ENCODE peak calls at places on chromosomes 6 and 20, in ten cellular contexts. S, L, V, T, A, J, N, H, Q and U are unnamed samples.

GRCh38 chr6:71279321-71279720 is 9.3 kb upstream of the OGFRL1 start:
- DNase-seq in S (no peak), L (no peak), V (no peak), T (no peak), A (no peak), J (no peak), N (no peak), H (no peak), Q (no peak), U (no peak)

GRCh38 chr6:163720460-163721235 is 306.1 kb downstream of the QKI start:
- DNase-seq in S (no peak), L (no peak), V (no peak), T (no peak), A (no peak), J (no peak), N (no peak), H (no peak), Q (no peak), U (no peak)

GRCh38 chr6:73394577-73395354 is at the start of gene DDX43:
- DNase-seq in S (no peak), L (no peak), V (peak; percentile 27), T (peak; percentile 80), A (peak; percentile 69), J (peak; percentile 78), N (no peak), H (peak; percentile 64), Q (peak; percentile 87), U (peak; percentile 98)

GRCh38 chr6:159107451-159108260 is 61.5 kb upstream of the FNDC1 start:
- DNase-seq in S (no peak), L (no peak), V (peak; percentile 38), T (no peak), A (no peak), J (no peak), N (no peak), H (no peak), Q (no peak), U (no peak)

GRCh38 chr6:46011241-46012085 is 4.2 kb downstream of the CLIC5 start:
- DNase-seq in S (no peak), L (no peak), V (peak; percentile 90), T (no peak), A (no peak), J (no peak), N (peak; percentile 67), H (no peak), Q (no peak), U (no peak)

GRCh38 chr20:36493801-36494114 is 47.6 kb upstream of the MYL9 start:
- DNase-seq in S (peak; percentile 78), L (no peak), V (no peak), T (peak; percentile 79), A (peak; percentile 93), J (peak; percentile 90), N (no peak), H (peak; percentile 70), Q (no peak), U (no peak)

GRCh38 chr6:169723991-169724553 is at the start of gene PHF10:
- DNase-seq in S (no peak), L (no peak), V (peak; percentile 31), T (peak; percentile 73), A (peak; percentile 19), J (no peak), N (peak; percentile 9), H (no peak), Q (peak; percentile 73), U (no peak)

GRCh38 chr20:21353236-21353635 is 44.1 kb downstream of the NKX2-4 start:
- DNase-seq in S (peak; percentile 78), L (no peak), V (no peak), T (no peak), A (peak; percentile 76), J (no peak), N (no peak), H (no peak), Q (no peak), U (no peak)

GRCh38 chr6:37029249-37029959 is 23.9 kb downstream of the FGD2 start:
- DNase-seq in S (peak; percentile 88), L (peak; percentile 79), V (peak; percentile 51), T (peak; percentile 83), A (peak; percentile 82), J (peak; percentile 83), N (peak; percentile 81), H (peak; percentile 56), Q (peak; percentile 85), U (no peak)

GRCh38 chr20:56393133-56393472 is 658 bp downstream of the CSTF1 start:
- DNase-seq in S (no peak), L (no peak), V (peak; percentile 5), T (no peak), A (no peak), J (no peak), N (no peak), H (no peak), Q (no peak), U (no peak)

GRCh38 chr6:26172496-26172958 is 85.3 kb downstream of the HFE start:
- DNase-seq in S (peak; percentile 46), L (peak; percentile 22), V (peak; percentile 63), T (no peak), A (peak; percentile 52), J (no peak), N (peak; percentile 78), H (no peak), Q (no peak), U (no peak)

GRCh38 chr6:93819189-93819588 is 399.8 kb upstream of the EPHA7 start:
- DNase-seq in S (no peak), L (no peak), V (no peak), T (no peak), A (no peak), J (no peak), N (no peak), H (no peak), Q (no peak), U (no peak)

GRCh38 chr20:15931897-15932296 is 641.4 kb downstream of the KIF16B start:
- DNase-seq in S (no peak), L (no peak), V (no peak), T (no peak), A (no peak), J (no peak), N (no peak), H (no peak), Q (no peak), U (no peak)

GRCh38 chr20:44688053-44688625 is 27.0 kb upstream of the CCN5 start:
- DNase-seq in S (no peak), L (no peak), V (no peak), T (no peak), A (no peak), J (no peak), N (no peak), H (no peak), Q (no peak), U (no peak)

GRCh38 chr6:165707067-165707853 is 44.2 kb upstream of the PDE10A start:
- DNase-seq in S (no peak), L (peak; percentile 54), V (no peak), T (no peak), A (no peak), J (no peak), N (no peak), H (no peak), Q (no peak), U (no peak)

GRCh38 chr6:35449287-35449881 is 2.8 kb upstream of the FANCE start:
- DNase-seq in S (peak; percentile 72), L (peak; percentile 48), V (peak; percentile 75), T (no peak), A (peak; percentile 52), J (no peak), N (peak; percentile 77), H (no peak), Q (no peak), U (no peak)

GRCh38 chr20:17971571-17972013 is 2.8 kb downstream of the MGME1 start:
- DNase-seq in S (peak; percentile 57), L (peak; percentile 50), V (peak; percentile 27), T (no peak), A (peak; percentile 83), J (no peak), N (peak; percentile 31), H (no peak), Q (no peak), U (no peak)

GRCh38 chr6:7165002-7165735 is 57.4 kb downstream of the RREB1 start:
- DNase-seq in S (peak; percentile 68), L (no peak), V (no peak), T (no peak), A (peak; percentile 65), J (no peak), N (peak; percentile 65), H (no peak), Q (no peak), U (no peak)
- H3K4me1 ChIP-seq in S (peaks cover 36% of the 10 kb centered on the region), L (peaks cover 7% of the 10 kb centered on the region), V (peaks cover 41% of the 10 kb centered on the region), T (peaks cover 67% of the 10 kb centered on the region), A (peaks cover 44% of the 10 kb centered on the region), J (peaks cover 13% of the 10 kb centered on the region), N (peaks cover 51% of the 10 kb centered on the region), H (peaks cover 86% of the 10 kb centered on the region), Q (peaks cover 75% of the 10 kb centered on the region), U (peaks cover 28% of the 10 kb centered on the region)

GRCh38 chr20:10667560-10668167 is 6.1 kb downstream of the JAG1 start:
- DNase-seq in S (no peak), L (no peak), V (no peak), T (no peak), A (no peak), J (no peak), N (no peak), H (no peak), Q (no peak), U (no peak)

GRCh38 chr20:10670521-10671220 is 3.1 kb downstream of the JAG1 start:
- DNase-seq in S (peak; percentile 30), L (peak; percentile 35), V (no peak), T (no peak), A (no peak), J (no peak), N (no peak), H (no peak), Q (no peak), U (no peak)

GRCh38 chr20:10669843-10670446 is 3.9 kb downstream of the JAG1 start:
- DNase-seq in S (no peak), L (no peak), V (no peak), T (no peak), A (no peak), J (no peak), N (no peak), H (no peak), Q (no peak), U (no peak)

GRCh38 chr20:10667077-10667401 is 6.8 kb downstream of the JAG1 start:
- DNase-seq in S (no peak), L (no peak), V (no peak), T (peak; percentile 75), A (peak; percentile 70), J (peak; percentile 94), N (peak; percentile 96), H (no peak), Q (no peak), U (no peak)

GRCh38 chr20:10668677-10669368 is 5.0 kb downstream of the JAG1 start:
- DNase-seq in S (no peak), L (no peak), V (no peak), T (no peak), A (no peak), J (no peak), N (no peak), H (no peak), Q (no peak), U (no peak)
- H3K4me1 ChIP-seq in S (peaks cover 12% of the 10 kb centered on the region), L (peaks cover 54% of the 10 kb centered on the region), V (peaks cover 14% of the 10 kb centered on the region), T (peaks cover 54% of the 10 kb centered on the region), A (peaks cover 10% of the 10 kb centered on the region), J (peaks cover 6% of the 10 kb centered on the region), N (peaks cover 59% of the 10 kb centered on the region), H (peaks cover 74% of the 10 kb centered on the region), Q (peaks cover 49% of the 10 kb centered on the region), U (peaks cover 31% of the 10 kb centered on the region)

GRCh38 chr6:15355683-15356099 is 109.8 kb downstream of the JARID2 start:
- DNase-seq in S (peak; percentile 50), L (no peak), V (no peak), T (no peak), A (no peak), J (no peak), N (no peak), H (no peak), Q (no peak), U (no peak)
- H3K4me1 ChIP-seq in S (peaks cover 27% of the 10 kb centered on the region), L (peaks cover 12% of the 10 kb centered on the region), V (peaks cover 4% of the 10 kb centered on the region), T (peaks cover 36% of the 10 kb centered on the region), A (no peaks in the 10 kb centered on the region), J (peaks cover 9% of the 10 kb centered on the region), N (peaks cover 53% of the 10 kb centered on the region), H (peaks cover 37% of the 10 kb centered on the region), Q (peaks cover 28% of the 10 kb centered on the region), U (no peaks in the 10 kb centered on the region)

GRCh38 chr6:108014040-108014439 is 56.0 kb upstream of the SEC63 start:
- DNase-seq in S (no peak), L (no peak), V (no peak), T (no peak), A (no peak), J (no peak), N (no peak), H (no peak), Q (no peak), U (no peak)
- H3K4me1 ChIP-seq in S (no peaks in the 10 kb centered on the region), L (no peaks in the 10 kb centered on the region), V (no peaks in the 10 kb centered on the region), T (no peaks in the 10 kb centered on the region), A (no peaks in the 10 kb centered on the region), J (no peaks in the 10 kb centered on the region), N (no peaks in the 10 kb centered on the region), H (no peaks in the 10 kb centered on the region), Q (no peaks in the 10 kb centered on the region), U (no peaks in the 10 kb centered on the region)